ENCODE peak calls at places on chromosomes 2 and 18, in nine cellular contexts. One of them, this sample, is unnamed.

GRCh38 chr2:17162721-17163120 is 355.5 kb downstream of the RAD51AP2 start:
- DNase-seq in dorsolateral prefrontal cortex: no peak
- DNase-seq in lower lobe of right lung: no peak
- DNase-seq in lung: no peak
- DNase-seq in AG04450: no peak
- DNase-seq in PC-3: no peak
- DNase-seq in NT2/D1: no peak
- DNase-seq in GM06990: no peak
- DNase-seq in CD8-positive, alpha-beta T cell: no peak
- DNase-seq in this sample: no peak

GRCh38 chr2:226031078-226031937 is 631.8 kb downstream of the NYAP2 start:
- DNase-seq in dorsolateral prefrontal cortex: peak; percentile 59
- DNase-seq in GM06990: peak; percentile 10
- DNase-seq in lung: peak; percentile 52
- DNase-seq in NT2/D1: peak; percentile 82
- DNase-seq in CD8-positive, alpha-beta T cell: no peak
- DNase-seq in PC-3: peak; percentile 65
- DNase-seq in lower lobe of right lung: peak; percentile 73
- DNase-seq in AG04450: peak; percentile 30
- DNase-seq in this sample: peak; percentile 38

GRCh38 chr2:18831916-18832510 is 242.6 kb upstream of the NT5C1B start:
- DNase-seq in GM06990: no peak
- DNase-seq in NT2/D1: no peak
- DNase-seq in PC-3: no peak
- DNase-seq in AG04450: no peak
- DNase-seq in lung: no peak
- DNase-seq in CD8-positive, alpha-beta T cell: no peak
- DNase-seq in lower lobe of right lung: no peak
- DNase-seq in dorsolateral prefrontal cortex: no peak
- DNase-seq in this sample: no peak

GRCh38 chr2:161118722-161119121 is 41.5 kb upstream of the TANK start:
- DNase-seq in lung: no peak
- DNase-seq in dorsolateral prefrontal cortex: no peak
- DNase-seq in CD8-positive, alpha-beta T cell: no peak
- DNase-seq in lower lobe of right lung: no peak
- DNase-seq in PC-3: no peak
- DNase-seq in NT2/D1: no peak
- DNase-seq in GM06990: no peak
- DNase-seq in AG04450: no peak
- DNase-seq in this sample: no peak

GRCh38 chr2:216163518-216163917 is 54.4 kb downstream of the XRCC5 start:
- DNase-seq in GM06990: no peak
- DNase-seq in PC-3: no peak
- DNase-seq in AG04450: peak; percentile 18
- DNase-seq in lower lobe of right lung: no peak
- DNase-seq in dorsolateral prefrontal cortex: no peak
- DNase-seq in NT2/D1: no peak
- DNase-seq in CD8-positive, alpha-beta T cell: no peak
- DNase-seq in lung: no peak
- DNase-seq in this sample: no peak

GRCh38 chr2:105768961-105769452 is 24.3 kb downstream of the NCK2 start:
- DNase-seq in PC-3: peak; percentile 75
- DNase-seq in dorsolateral prefrontal cortex: no peak
- DNase-seq in lung: no peak
- DNase-seq in AG04450: no peak
- DNase-seq in CD8-positive, alpha-beta T cell: no peak
- DNase-seq in lower lobe of right lung: no peak
- DNase-seq in NT2/D1: no peak
- DNase-seq in GM06990: no peak
- DNase-seq in this sample: no peak

GRCh38 chr2:33069894-33070651 is 123.3 kb downstream of the LTBP1 start:
- DNase-seq in lower lobe of right lung: no peak
- DNase-seq in dorsolateral prefrontal cortex: no peak
- DNase-seq in CD8-positive, alpha-beta T cell: no peak
- DNase-seq in AG04450: peak; percentile 91
- DNase-seq in GM06990: no peak
- DNase-seq in NT2/D1: no peak
- DNase-seq in lung: no peak
- DNase-seq in PC-3: peak; percentile 99
- DNase-seq in this sample: peak; percentile 28

GRCh38 chr18:32920796-32921787 is 148.3 kb upstream of the KLHL14 start:
- DNase-seq in lung: no peak
- DNase-seq in PC-3: peak; percentile 72
- DNase-seq in GM06990: no peak
- DNase-seq in NT2/D1: no peak
- DNase-seq in lower lobe of right lung: no peak
- DNase-seq in CD8-positive, alpha-beta T cell: no peak
- DNase-seq in dorsolateral prefrontal cortex: no peak
- DNase-seq in AG04450: peak; percentile 76
- DNase-seq in this sample: no peak

GRCh38 chr18:9218052-9218451 is 81.5 kb downstream of the ANKRD12 start:
- DNase-seq in AG04450: no peak
- DNase-seq in dorsolateral prefrontal cortex: no peak
- DNase-seq in GM06990: no peak
- DNase-seq in CD8-positive, alpha-beta T cell: no peak
- DNase-seq in lung: no peak
- DNase-seq in PC-3: no peak
- DNase-seq in lower lobe of right lung: no peak
- DNase-seq in NT2/D1: no peak
- DNase-seq in this sample: no peak

GRCh38 chr18:9216459-9216858 is 79.9 kb downstream of the ANKRD12 start:
- DNase-seq in lung: no peak
- DNase-seq in PC-3: no peak
- DNase-seq in NT2/D1: no peak
- DNase-seq in lower lobe of right lung: no peak
- DNase-seq in GM06990: no peak
- DNase-seq in AG04450: no peak
- DNase-seq in dorsolateral prefrontal cortex: no peak
- DNase-seq in CD8-positive, alpha-beta T cell: no peak
- DNase-seq in this sample: no peak

GRCh38 chr18:9226463-9226862 is 89.9 kb downstream of the ANKRD12 start:
- DNase-seq in lower lobe of right lung: no peak
- DNase-seq in AG04450: no peak
- DNase-seq in PC-3: no peak
- DNase-seq in GM06990: no peak
- DNase-seq in lung: no peak
- DNase-seq in NT2/D1: no peak
- DNase-seq in dorsolateral prefrontal cortex: no peak
- DNase-seq in CD8-positive, alpha-beta T cell: no peak
- DNase-seq in this sample: no peak

GRCh38 chr18:9221040-9221439 is 84.5 kb downstream of the ANKRD12 start:
- DNase-seq in lung: no peak
- DNase-seq in CD8-positive, alpha-beta T cell: no peak
- DNase-seq in PC-3: no peak
- DNase-seq in GM06990: no peak
- DNase-seq in AG04450: no peak
- DNase-seq in lower lobe of right lung: no peak
- DNase-seq in dorsolateral prefrontal cortex: no peak
- DNase-seq in NT2/D1: no peak
- DNase-seq in this sample: no peak

DNA sequence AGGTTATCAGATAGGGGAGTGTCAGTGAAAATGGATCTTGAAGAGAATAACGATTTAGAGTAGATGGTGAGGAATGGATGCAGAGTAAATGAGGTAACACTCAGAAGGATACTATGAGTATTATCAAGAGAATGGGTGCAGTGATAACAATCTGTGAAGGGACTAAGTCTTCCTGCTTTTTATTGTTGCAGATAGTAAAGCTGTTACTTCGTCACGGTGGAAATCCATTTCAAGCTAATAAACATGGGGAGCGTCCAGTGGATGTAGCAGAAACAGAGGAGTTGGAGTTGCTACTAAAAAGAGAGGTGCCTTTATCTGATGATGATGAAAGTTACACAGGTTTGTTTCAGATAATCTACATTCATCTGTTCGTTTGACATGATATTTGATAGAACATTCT is 85.1 kb downstream of the ANKRD12 start:
- DNase-seq in dorsolateral prefrontal cortex: no peak
- DNase-seq in NT2/D1: no peak
- DNase-seq in lower lobe of right lung: no peak
- DNase-seq in PC-3: no peak
- DNase-seq in lung: no peak
- DNase-seq in AG04450: no peak
- DNase-seq in GM06990: no peak
- DNase-seq in CD8-positive, alpha-beta T cell: no peak
- DNase-seq in this sample: no peak
- H3K4me3 ChIP-seq in dorsolateral prefrontal cortex: no peak overlapping the region
- H3K4me3 ChIP-seq in NT2/D1: no peak overlapping the region
- H3K4me3 ChIP-seq in lower lobe of right lung: no peak overlapping the region
- H3K4me3 ChIP-seq in PC-3: no peak overlapping the region
- H3K4me3 ChIP-seq in lung: no peak overlapping the region
- H3K4me3 ChIP-seq in AG04450: no peak overlapping the region
- H3K4me3 ChIP-seq in GM06990: no peak overlapping the region
- H3K4me3 ChIP-seq in CD8-positive, alpha-beta T cell: no peak overlapping the region
- H3K4me3 ChIP-seq in this sample: no peak overlapping the region

GRCh38 chr2:241770185-241770935 is 6.3 kb upstream of the GAL3ST2 start:
- DNase-seq in dorsolateral prefrontal cortex: no peak
- DNase-seq in lung: no peak
- DNase-seq in GM06990: no peak
- DNase-seq in AG04450: no peak
- DNase-seq in lower lobe of right lung: no peak
- DNase-seq in NT2/D1: no peak
- DNase-seq in PC-3: no peak
- DNase-seq in CD8-positive, alpha-beta T cell: no peak
- DNase-seq in this sample: no peak

GRCh38 chr2:241773511-241774418 is 2.9 kb upstream of the GAL3ST2 start:
- DNase-seq in NT2/D1: no peak
- DNase-seq in AG04450: no peak
- DNase-seq in GM06990: no peak
- DNase-seq in PC-3: no peak
- DNase-seq in dorsolateral prefrontal cortex: no peak
- DNase-seq in CD8-positive, alpha-beta T cell: no peak
- DNase-seq in lower lobe of right lung: peak; percentile 50
- DNase-seq in lung: peak; percentile 28
- DNase-seq in this sample: no peak

GRCh38 chr2:241771286-241772062 is 5.1 kb upstream of the GAL3ST2 start:
- DNase-seq in CD8-positive, alpha-beta T cell: no peak
- DNase-seq in lung: peak; percentile 33
- DNase-seq in NT2/D1: no peak
- DNase-seq in lower lobe of right lung: peak; percentile 52
- DNase-seq in dorsolateral prefrontal cortex: no peak
- DNase-seq in AG04450: no peak
- DNase-seq in GM06990: no peak
- DNase-seq in PC-3: no peak
- DNase-seq in this sample: peak; percentile 38

GRCh38 chr2:241770936-241771285 is 5.7 kb upstream of the GAL3ST2 start:
- DNase-seq in lung: no peak
- DNase-seq in lower lobe of right lung: no peak
- DNase-seq in NT2/D1: no peak
- DNase-seq in GM06990: no peak
- DNase-seq in CD8-positive, alpha-beta T cell: no peak
- DNase-seq in dorsolateral prefrontal cortex: no peak
- DNase-seq in PC-3: no peak
- DNase-seq in AG04450: no peak
- DNase-seq in this sample: no peak

DNA sequence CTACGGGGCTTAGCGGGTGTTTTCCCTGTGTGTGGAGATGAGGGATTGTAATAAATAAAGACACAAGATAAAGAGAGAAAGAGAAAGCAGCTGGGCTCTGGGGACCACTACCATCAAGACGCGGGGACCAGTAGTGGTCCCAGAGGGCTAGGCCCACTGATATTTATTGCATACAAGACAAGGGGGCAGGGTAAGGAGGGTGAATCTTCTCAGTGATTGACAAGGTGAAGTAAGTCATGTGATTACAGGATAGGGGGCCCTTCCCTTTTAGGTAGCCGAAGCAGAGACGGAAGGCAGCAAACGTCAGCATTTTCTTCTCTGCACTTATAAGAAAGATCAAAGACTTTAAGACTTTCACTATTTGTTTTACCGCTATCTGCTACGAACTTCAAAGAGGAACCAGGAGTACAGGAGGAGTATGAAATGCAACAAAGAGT is 4.5 kb upstream of the GAL3ST2 start:
- DNase-seq in lower lobe of right lung: no peak
- DNase-seq in AG04450: no peak
- DNase-seq in dorsolateral prefrontal cortex: no peak
- DNase-seq in PC-3: no peak
- DNase-seq in NT2/D1: no peak
- DNase-seq in CD8-positive, alpha-beta T cell: no peak
- DNase-seq in lung: no peak
- DNase-seq in GM06990: no peak
- DNase-seq in this sample: no peak
- H3K4me3 ChIP-seq in lower lobe of right lung: no peak overlapping the region
- H3K4me3 ChIP-seq in AG04450: no peak overlapping the region
- H3K4me3 ChIP-seq in dorsolateral prefrontal cortex: no peak overlapping the region
- H3K4me3 ChIP-seq in PC-3: no peak overlapping the region
- H3K4me3 ChIP-seq in NT2/D1: no peak overlapping the region
- H3K4me3 ChIP-seq in CD8-positive, alpha-beta T cell: no peak overlapping the region
- H3K4me3 ChIP-seq in lung: no peak overlapping the region
- H3K4me3 ChIP-seq in GM06990: no peak overlapping the region
- H3K4me3 ChIP-seq in this sample: no peak overlapping the region

DNA sequence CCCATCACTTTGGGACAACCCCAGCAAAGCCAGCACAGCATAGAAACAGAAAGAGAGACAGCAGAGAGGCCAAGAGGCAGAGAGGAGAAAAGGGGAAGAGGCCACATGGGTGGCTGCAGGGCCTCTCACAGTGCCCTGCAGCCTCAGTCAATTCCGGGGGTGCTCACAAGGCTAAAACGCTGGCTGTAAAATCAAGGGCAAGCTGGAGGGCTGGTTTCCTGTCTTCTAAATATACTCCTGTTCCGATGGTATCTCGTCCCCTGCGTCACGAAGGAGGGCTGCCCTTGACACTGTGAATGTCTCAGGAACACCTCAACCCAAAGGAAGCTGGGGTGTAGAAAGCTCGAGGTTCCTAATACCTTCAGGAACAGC is 166.5 kb upstream of the ID2 start:
- DNase-seq in lung: no peak
- DNase-seq in AG04450: no peak
- DNase-seq in dorsolateral prefrontal cortex: peak; percentile 38
- DNase-seq in GM06990: peak; percentile 75
- DNase-seq in NT2/D1: no peak
- DNase-seq in PC-3: no peak
- DNase-seq in CD8-positive, alpha-beta T cell: peak; percentile 55
- DNase-seq in lower lobe of right lung: no peak
- DNase-seq in this sample: no peak
- H3K4me3 ChIP-seq in lung: no peak overlapping the region
- H3K4me3 ChIP-seq in AG04450: no peak overlapping the region
- H3K4me3 ChIP-seq in dorsolateral prefrontal cortex: no peak overlapping the region
- H3K4me3 ChIP-seq in GM06990: peak overlapping the region; percentile 39
- H3K4me3 ChIP-seq in NT2/D1: no peak overlapping the region
- H3K4me3 ChIP-seq in PC-3: no peak overlapping the region
- H3K4me3 ChIP-seq in CD8-positive, alpha-beta T cell: no peak overlapping the region
- H3K4me3 ChIP-seq in lower lobe of right lung: no peak overlapping the region
- H3K4me3 ChIP-seq in this sample: no peak overlapping the region

GRCh38 chr2:38602732-38603401 is at the start of gene HNRNPLL:
- DNase-seq in lower lobe of right lung: peak; percentile 99
- DNase-seq in NT2/D1: peak; percentile 98
- DNase-seq in AG04450: peak; percentile 93
- DNase-seq in CD8-positive, alpha-beta T cell: peak; percentile 91
- DNase-seq in dorsolateral prefrontal cortex: peak; percentile 96
- DNase-seq in lung: peak; percentile 99
- DNase-seq in GM06990: peak; percentile 90
- DNase-seq in PC-3: peak; percentile 98
- DNase-seq in this sample: peak; percentile 97

GRCh38 chr2:38603402-38604265 is 906 bp upstream of the HNRNPLL start:
- DNase-seq in lower lobe of right lung: peak; percentile 89
- DNase-seq in lung: peak; percentile 80
- DNase-seq in AG04450: no peak
- DNase-seq in GM06990: peak; percentile 88
- DNase-seq in CD8-positive, alpha-beta T cell: peak; percentile 79
- DNase-seq in NT2/D1: peak; percentile 85
- DNase-seq in dorsolateral prefrontal cortex: peak; percentile 80
- DNase-seq in PC-3: peak; percentile 81
- DNase-seq in this sample: peak; percentile 69

GRCh38 chr2:38601463-38602135 is 1.1 kb downstream of the HNRNPLL start:
- DNase-seq in lung: no peak
- DNase-seq in GM06990: peak; percentile 15
- DNase-seq in lower lobe of right lung: no peak
- DNase-seq in dorsolateral prefrontal cortex: no peak
- DNase-seq in CD8-positive, alpha-beta T cell: no peak
- DNase-seq in AG04450: no peak
- DNase-seq in NT2/D1: no peak
- DNase-seq in PC-3: peak; percentile 45
- DNase-seq in this sample: no peak

GRCh38 chr2:38602136-38602731 is 494 bp downstream of the HNRNPLL start:
- DNase-seq in dorsolateral prefrontal cortex: no peak
- DNase-seq in NT2/D1: no peak
- DNase-seq in GM06990: no peak
- DNase-seq in AG04450: no peak
- DNase-seq in PC-3: peak; percentile 19
- DNase-seq in lung: peak; percentile 44
- DNase-seq in CD8-positive, alpha-beta T cell: peak; percentile 35
- DNase-seq in lower lobe of right lung: peak; percentile 71
- DNase-seq in this sample: peak; percentile 29

GRCh38 chr2:38605298-38605830 is 2.6 kb upstream of the HNRNPLL start:
- DNase-seq in CD8-positive, alpha-beta T cell: no peak
- DNase-seq in lower lobe of right lung: no peak
- DNase-seq in dorsolateral prefrontal cortex: no peak
- DNase-seq in lung: no peak
- DNase-seq in NT2/D1: no peak
- DNase-seq in AG04450: no peak
- DNase-seq in PC-3: no peak
- DNase-seq in GM06990: no peak
- DNase-seq in this sample: no peak
- H3K4me3 ChIP-seq in CD8-positive, alpha-beta T cell: no peak overlapping the region
- H3K4me3 ChIP-seq in lower lobe of right lung: no peak overlapping the region
- H3K4me3 ChIP-seq in dorsolateral prefrontal cortex: no peak overlapping the region
- H3K4me3 ChIP-seq in lung: no peak overlapping the region
- H3K4me3 ChIP-seq in NT2/D1: no peak overlapping the region
- H3K4me3 ChIP-seq in AG04450: no peak overlapping the region
- H3K4me3 ChIP-seq in PC-3: no peak overlapping the region
- H3K4me3 ChIP-seq in GM06990: no peak overlapping the region
- H3K4me3 ChIP-seq in this sample: no peak overlapping the region

This sample was measured in prostate gland.